ENCODE peak calls at places on chromosomes 2 and 18, in eight cellular contexts. B, R, C, M, E, X, U and I are unnamed samples.

GRCh38 chr18:13540783-13541182 is 185.6 kb downstream of the FAM210A start:
- DNase-seq in B (no peak), R (no peak), C (no peak), M (no peak), E (no peak), X (no peak), U (no peak), I (no peak)

GRCh38 chr2:219573166-219573565 is 1.1 kb downstream of the INHA start:
- DNase-seq in B (no peak), R (peak), C (no peak), M (no peak), E (no peak), X (no peak), U (no peak), I (no peak)

GRCh38 chr2:98374958-98375570 is 28.8 kb downstream of the CNGA3 start:
- DNase-seq in B (no peak), R (no peak), C (no peak), M (no peak), E (no peak), X (no peak), U (no peak), I (no peak)

GRCh38 chr2:187188783-187189631 is 259.0 kb downstream of the CALCRL start:
- DNase-seq in B (no peak), R (no peak), C (no peak), M (no peak), E (no peak), X (no peak), U (no peak), I (peak)

GRCh38 chr2:43455735-43456642 is 139.8 kb downstream of the THADA start:
- DNase-seq in B (peak), R (no peak), C (no peak), M (no peak), E (no peak), X (no peak), U (no peak), I (peak)

GRCh38 chr2:230919240-230919639 is 5.8 kb downstream of the GPR55 start:
- DNase-seq in B (no peak), R (no peak), C (no peak), M (no peak), E (no peak), X (no peak), U (no peak), I (no peak)

GRCh38 chr2:31251018-31251417 is 17.1 kb downstream of the EHD3 start:
- DNase-seq in B (no peak), R (no peak), C (no peak), M (no peak), E (no peak), X (no peak), U (no peak), I (no peak)

GRCh38 chr18:51149605-51150429 is 47.7 kb downstream of the MEX3C start:
- DNase-seq in B (peak), R (no peak), C (no peak), M (no peak), E (peak), X (no peak), U (no peak), I (peak)

GRCh38 chr2:233121856-233122255 is 61.7 kb downstream of the INPP5D start:
- DNase-seq in B (no peak), R (no peak), C (no peak), M (no peak), E (no peak), X (no peak), U (no peak), I (no peak)

GRCh38 chr2:217086038-217086522 is 226.2 kb upstream of the TNP1 start:
- DNase-seq in B (no peak), R (no peak), C (no peak), M (no peak), E (no peak), X (no peak), U (no peak), I (peak)

GRCh38 chr2:201795608-201796477 is 10.5 kb upstream of the CDK15 start:
- DNase-seq in B (peak), R (peak), C (no peak), M (peak), E (no peak), X (peak), U (no peak), I (peak)

GRCh38 chr2:132581917-132582316 is 88.1 kb downstream of the LYPD1 start:
- DNase-seq in B (no peak), R (peak), C (no peak), M (no peak), E (no peak), X (no peak), U (no peak), I (no peak)

GRCh38 chr18:49055787-49056186 is 105.0 kb upstream of the SMAD7 start:
- DNase-seq in B (no peak), R (no peak), C (no peak), M (no peak), E (no peak), X (no peak), U (no peak), I (peak)

GRCh38 chr18:77597726-77598125 is 348.1 kb downstream of the GALR1 start:
- DNase-seq in B (no peak), R (no peak), C (no peak), M (no peak), E (no peak), X (no peak), U (no peak), I (no peak)

GRCh38 chr2:26141145-26141769 is 31.6 kb upstream of the GAREM2 start:
- DNase-seq in B (no peak), R (no peak), C (no peak), M (no peak), E (no peak), X (no peak), U (no peak), I (no peak)